ENCODE peak calls at places on chromosomes 16 and 17, in four cellular contexts. One of them, this sample, is unnamed.

GRCh38 chr16:842631-843560 is 42.4 kb upstream of the GNG13 start:
- DNase-seq in K562: no peak
- DNase-seq in GM12878: no peak
- DNase-seq in HepG2: no peak
- DNase-seq in this sample: no peak

GRCh38 chr17:8117980-8118768 is at the start of gene ALOXE3:
- DNase-seq in K562: peak; percentile 31
- DNase-seq in GM12878: no peak
- DNase-seq in HepG2: peak; percentile 49
- DNase-seq in this sample: peak; percentile 86

GRCh38 chr16:17328971-17329370 is 141.8 kb downstream of the XYLT1 start:
- DNase-seq in K562: no peak
- DNase-seq in HepG2: no peak
- DNase-seq in GM12878: no peak
- DNase-seq in this sample: no peak

GRCh38 chr17:55285340-55286301 is 20.9 kb downstream of the HLF start:
- DNase-seq in GM12878: no peak
- DNase-seq in K562: no peak
- DNase-seq in HepG2: peak; percentile 99
- DNase-seq in this sample: peak; percentile 46

GRCh38 chr17:46979023-46979870 is at the start of gene RPRML:
- DNase-seq in K562: peak; percentile 34
- DNase-seq in GM12878: no peak
- DNase-seq in HepG2: no peak
- DNase-seq in this sample: peak; percentile 54

GRCh38 chr17:72142614-72143013 is 21.8 kb downstream of the SOX9 start:
- DNase-seq in GM12878: no peak
- DNase-seq in HepG2: no peak
- DNase-seq in K562: no peak
- DNase-seq in this sample: no peak

GRCh38 chr17:27659685-27660084 is 28.7 kb downstream of the LGALS9 start:
- DNase-seq in GM12878: no peak
- DNase-seq in K562: no peak
- DNase-seq in HepG2: no peak
- DNase-seq in this sample: no peak

GRCh38 chr16:72637306-72637705 is 410.6 kb downstream of the ZFHX3 start:
- DNase-seq in HepG2: no peak
- DNase-seq in GM12878: no peak
- DNase-seq in K562: no peak
- DNase-seq in this sample: peak; percentile 25

GRCh38 chr17:15090533-15090932 is 174.6 kb downstream of the PMP22 start:
- DNase-seq in HepG2: no peak
- DNase-seq in K562: no peak
- DNase-seq in GM12878: no peak
- DNase-seq in this sample: no peak

GRCh38 chr16:52271088-52271487 is 275.9 kb downstream of the TOX3 start:
- DNase-seq in HepG2: no peak
- DNase-seq in K562: no peak
- DNase-seq in GM12878: no peak
- DNase-seq in this sample: no peak

GRCh38 chr16:67645397-67646121 is 615 bp downstream of the CARMIL2 start:
- DNase-seq in GM12878: no peak
- DNase-seq in HepG2: no peak
- DNase-seq in K562: no peak
- DNase-seq in this sample: no peak
- TF ChIP-seq CTCF in GM12878: no peak
- TF ChIP-seq CTCF in HepG2: no peak
- TF ChIP-seq CTCF in K562: no peak
- TF ChIP-seq CTCF in this sample: no peak

GRCh38 chr17:6497496-6498221 is 53.4 kb downstream of the PIMREG start:
- DNase-seq in HepG2: no peak
- DNase-seq in GM12878: no peak
- DNase-seq in K562: no peak
- DNase-seq in this sample: no peak
- TF ChIP-seq CHD4 in HepG2: no peak
- TF ChIP-seq CHD4 in GM12878: no peak
- TF ChIP-seq CHD4 in K562: no peak
- TF ChIP-seq CHD4 in this sample: no peak

GRCh38 chr17:82158825-82159224 is 53.8 kb downstream of the CCDC57 start:
- DNase-seq in GM12878: no peak
- DNase-seq in HepG2: no peak
- DNase-seq in K562: no peak
- DNase-seq in this sample: no peak
- TF ChIP-seq CTCF in GM12878: no peak
- TF ChIP-seq CTCF in HepG2: no peak
- TF ChIP-seq CTCF in K562: no peak
- TF ChIP-seq CTCF in this sample: no peak

DNA sequence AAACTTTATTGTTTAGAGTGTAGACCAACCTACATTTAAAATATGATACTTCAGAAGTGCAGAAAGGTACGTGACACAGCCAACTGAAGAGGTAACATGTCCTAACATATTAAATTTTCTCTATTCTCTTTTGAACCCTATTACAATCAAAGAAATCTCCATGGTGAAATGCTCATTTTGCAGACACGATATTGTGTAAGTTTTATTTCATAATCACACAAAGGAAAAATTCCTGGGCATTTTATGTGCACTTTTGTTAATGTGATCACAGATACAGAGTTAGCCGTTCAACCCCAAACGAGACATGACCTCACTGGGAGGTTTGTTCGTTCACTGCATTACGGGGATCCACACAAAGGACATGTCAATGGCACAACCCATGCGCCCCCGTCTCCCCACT is 21.8 kb downstream of the KCNJ16 start:
- DNase-seq in HepG2: no peak
- DNase-seq in K562: no peak
- DNase-seq in GM12878: no peak
- DNase-seq in this sample: no peak
- TF ChIP-seq CHD4 in HepG2: no peak
- TF ChIP-seq CHD4 in K562: no peak
- TF ChIP-seq CHD4 in GM12878: no peak
- TF ChIP-seq CHD4 in this sample: no peak